ENCODE peak calls at places on chromosomes 5 and 9, in eight cellular contexts. T, Q, U, A, Z, Y, N and G are unnamed samples. For H3K9me3, the result is how much of the 10 kb centered on the place peaks cover.

GRCh38 chr9:123637940-123638634 is 282.1 kb downstream of the CRB2 start:
- DNase-seq in N (no peak), A (no peak), Y (no peak), T (no peak), Q (no peak), Z (no peak), U (no peak), G (peak)

GRCh38 chr5:150632305-150633160 is 7.9 kb upstream of the SYNPO start:
- DNase-seq in T (no peak), N (no peak), Q (no peak), A (peak), Y (no peak), Z (no peak), U (peak), G (no peak)

GRCh38 chr5:65825388-65826328 is 100.7 kb upstream of the ERBIN start:
- DNase-seq in U (no peak), Q (no peak), Y (no peak), A (no peak), Z (no peak), N (no peak), T (no peak), G (no peak)

GRCh38 chr5:172164773-172165212 is 23.2 kb downstream of the STK10 start:
- DNase-seq in A (peak), N (no peak), Z (no peak), Q (peak), U (peak), T (no peak), Y (no peak), G (no peak)

GRCh38 chr5:58752030-58752429 is 169.2 kb downstream of the RAB3C start:
- DNase-seq in T (no peak), Y (no peak), Q (no peak), U (no peak), A (no peak), Z (no peak), N (no peak), G (no peak)

GRCh38 chr9:129681924-129682323 is 16.5 kb downstream of the PRRX2 start:
- DNase-seq in U (no peak), T (no peak), Y (no peak), Q (no peak), A (no peak), N (no peak), Z (no peak), G (no peak)

GRCh38 chr5:663436-664342 is 29.5 kb downstream of the TPPP start:
- DNase-seq in Y (no peak), A (no peak), Z (peak), U (peak), N (peak), T (no peak), Q (no peak), G (no peak)

GRCh38 chr9:84939766-84940165 is 270.2 kb downstream of the NTRK2 start:
- DNase-seq in U (no peak), A (peak), T (no peak), Z (no peak), N (no peak), Y (no peak), Q (peak), G (no peak)

GRCh38 chr5:9646843-9647242 is 16.7 kb upstream of the TAS2R1 start:
- DNase-seq in A (no peak), Y (no peak), Z (no peak), U (no peak), T (no peak), N (no peak), Q (no peak), G (no peak)

GRCh38 chr9:34256987-34257585 is 72.0 kb downstream of the KIF24 start:
- DNase-seq in Y (no peak), N (no peak), T (no peak), U (peak), Z (no peak), A (no peak), Q (no peak), G (no peak)

GRCh38 chr5:81151546-81151945 is 81.6 kb upstream of the CKMT2 start:
- DNase-seq in Y (no peak), U (no peak), Q (peak), Z (no peak), N (no peak), A (peak), T (no peak), G (no peak)

DNA sequence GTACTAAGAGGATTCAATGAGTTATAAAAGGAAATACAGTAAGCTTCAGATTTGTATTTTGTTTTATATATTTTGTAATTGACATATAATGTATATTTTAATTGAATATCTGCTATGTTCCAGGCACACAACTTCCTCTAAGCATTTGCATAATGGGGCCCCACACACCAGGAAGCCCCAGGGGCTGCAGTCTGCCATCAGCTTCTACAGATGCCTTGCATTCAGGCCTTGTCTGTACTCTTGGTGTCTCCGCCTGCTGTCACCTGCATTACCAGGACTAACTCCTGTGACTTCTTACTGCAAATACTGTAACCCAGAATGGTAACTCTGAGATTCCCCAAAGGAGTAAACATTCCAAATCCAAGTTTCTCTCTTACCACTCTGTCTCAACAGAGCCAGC is 20.6 kb downstream of the ARL15 start:
- DNase-seq in Z (no peak), A (no peak), Q (no peak), N (no peak), Y (no peak), U (no peak), T (no peak), G (no peak)
- H3K9me3 ChIP-seq in Z (under half), A (under half), Q (under half), N (under half), Y (under half), U (under half), T (under half), G (under half)

GRCh38 chr5:141349917-141350619 is at the start of gene PCDHGB1:
- DNase-seq in N (no peak), Q (peak), T (no peak), U (peak), Z (no peak), A (peak), Y (peak), G (no peak)
- H3K9me3 ChIP-seq in N (under half), Q (under half), T (under half), U (under half), Z (under half), A (under half), Y (under half), G (under half)

GRCh38 chr9:137986268-137987099 is 108.9 kb downstream of the CACNA1B start:
- DNase-seq in A (no peak), Q (no peak), U (no peak), T (no peak), N (no peak), Z (no peak), Y (no peak), G (no peak)

GRCh38 chr9:137988051-137988450 is 110.5 kb downstream of the CACNA1B start:
- DNase-seq in Y (no peak), Q (no peak), A (no peak), Z (no peak), N (no peak), T (no peak), U (no peak), G (no peak)

GRCh38 chr9:137989156-137989555 is 111.6 kb downstream of the CACNA1B start:
- DNase-seq in Q (no peak), Z (no peak), T (no peak), N (no peak), U (no peak), Y (no peak), A (no peak), G (peak)

GRCh38 chr9:137988701-137989100 is 111.1 kb downstream of the CACNA1B start:
- DNase-seq in Q (no peak), Z (no peak), Y (no peak), A (no peak), U (no peak), N (no peak), T (no peak), G (no peak)

DNA sequence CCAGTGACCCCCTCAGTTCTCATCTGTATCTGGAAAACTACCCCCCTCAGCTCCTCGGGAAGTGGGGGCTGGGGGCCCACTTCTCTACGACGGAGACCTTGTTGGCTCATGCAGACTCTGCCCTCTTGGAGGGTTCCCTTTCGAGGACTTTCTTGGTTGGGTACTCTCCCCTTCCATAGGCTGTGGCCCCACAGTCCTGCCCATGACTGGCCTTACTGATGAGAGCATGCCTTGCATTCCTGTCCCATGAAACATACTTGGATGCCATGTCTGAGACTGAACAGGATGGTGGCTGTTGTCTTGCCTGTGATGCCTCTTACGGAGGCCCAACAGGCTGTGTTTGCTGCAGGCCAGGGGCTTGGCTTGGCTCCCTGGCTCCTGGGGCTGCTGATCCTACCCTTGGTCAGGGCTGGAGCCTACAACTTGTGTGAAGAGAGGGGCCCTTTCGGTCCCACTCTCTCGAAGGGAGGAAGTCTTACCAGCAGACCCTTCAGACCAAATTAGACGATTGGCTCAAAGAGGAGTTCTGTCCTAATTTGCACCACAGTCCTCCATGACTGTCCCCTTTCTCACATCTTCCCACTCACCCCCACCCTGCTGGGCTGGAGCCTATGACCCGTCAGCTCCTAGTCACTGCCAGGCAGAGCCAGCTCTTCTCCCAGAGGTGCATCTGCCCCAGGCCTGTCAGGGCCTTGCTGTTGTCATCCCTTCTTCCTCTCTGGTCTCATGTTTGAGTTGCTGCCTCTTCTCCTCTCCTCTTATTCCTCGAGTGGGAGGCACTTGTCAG is 109.9 kb downstream of the CACNA1B start:
- DNase-seq in N (no peak), Y (no peak), A (peak), T (no peak), U (no peak), Z (no peak), Q (no peak), G (no peak)
- H3K9me3 ChIP-seq in N (under half), Y (under half), A (under half), T (under half), U (under half), Z (under half), Q (under half), G (under half)

GRCh38 chr5:141359790-141360426 is at the start of gene PCDHGB2:
- DNase-seq in N (no peak), T (no peak), Q (no peak), U (no peak), Y (no peak), Z (no peak), A (peak), G (no peak)
- H3K9me3 ChIP-seq in N (under half), T (under half), Q (under half), U (under half), Y (under half), Z (under half), A (under half), G (half or more)

DNA sequence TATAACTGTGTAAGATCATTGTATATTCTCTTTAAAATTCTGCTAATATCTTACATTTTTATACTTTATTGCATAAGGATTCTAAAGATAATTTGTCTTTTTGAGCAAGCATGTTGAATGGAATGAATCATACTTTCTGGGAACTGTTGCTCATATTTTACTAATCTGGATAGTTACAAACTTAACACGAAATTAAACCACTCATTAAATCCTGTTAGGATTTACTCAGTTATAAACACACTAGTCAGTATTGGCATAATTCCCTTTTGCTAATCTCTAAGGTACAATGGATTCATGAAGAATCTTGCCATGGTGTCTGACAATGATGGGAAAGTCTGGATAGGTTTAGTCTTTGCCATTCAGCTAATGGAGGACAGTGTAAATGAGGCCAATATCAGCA is 338.1 kb upstream of the SMC2 start:
- DNase-seq in Y (no peak), T (no peak), N (no peak), U (no peak), Q (no peak), A (no peak), Z (no peak), G (no peak)
- H3K9me3 ChIP-seq in Y (under half), T (under half), N (under half), U (under half), Q (under half), A (under half), Z (under half), G (under half)

DNA sequence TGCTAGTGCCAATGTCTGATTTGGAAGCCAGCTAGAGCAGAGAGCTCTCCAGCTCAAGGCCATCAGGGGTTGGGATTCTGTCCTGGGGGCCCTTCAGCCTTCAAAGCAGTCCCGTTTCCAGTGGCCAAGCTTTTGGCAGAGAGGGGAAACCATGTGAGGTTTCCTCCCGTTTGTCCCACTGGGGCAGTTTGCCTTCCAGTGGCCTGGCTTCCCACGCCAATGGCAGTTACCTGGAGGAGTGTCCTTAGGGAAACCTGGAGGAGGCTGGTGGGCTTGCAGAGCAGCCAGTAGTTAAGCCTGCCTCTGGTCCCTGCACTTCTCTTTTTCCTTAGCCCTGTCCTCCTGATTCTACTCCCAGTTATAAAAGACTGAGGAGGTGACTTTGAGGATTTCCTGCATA is 37.7 kb downstream of the FGD3 start:
- DNase-seq in A (no peak), N (no peak), T (no peak), Z (no peak), Y (no peak), U (no peak), Q (no peak), G (no peak)
- H3K9me3 ChIP-seq in A (under half), N (under half), T (under half), Z (under half), Y (under half), U (under half), Q (under half), G (under half)